ENCODE peak calls at places on chromosomes 6 and 20, in nine cellular contexts. Q is HCT116, J is Panc1, E is A549, F is SK-N-SH, W is GM23338, Z is HepG2, T is GM12878, M is K562. G is an unnamed sample.

GRCh38 chr20:44016525-44016924 is 101.9 kb downstream of the TOX2 start:
- DNase-seq in E (no peak), T (no peak), F (no peak), Z (no peak), W (no peak), M (no peak), Q (no peak), J (no peak), G (no peak)

GRCh38 chr6:25320459-25320858 is 41.3 kb downstream of the CARMIL1 start:
- DNase-seq in J (no peak), M (no peak), F (no peak), W (peak), Z (no peak), T (no peak), E (no peak), Q (no peak), G (no peak)

GRCh38 chr6:135451617-135452190 is 45.8 kb downstream of the AHI1 start:
- DNase-seq in E (no peak), J (peak), F (peak), Z (peak), W (peak), M (peak), T (no peak), Q (peak), G (no peak)

GRCh38 chr20:45096781-45097180 is 4.1 kb downstream of the KCNS1 start:
- DNase-seq in Z (no peak), Q (no peak), W (no peak), F (no peak), E (no peak), M (no peak), T (no peak), J (no peak), G (no peak)

GRCh38 chr6:12957321-12958051 is 240.9 kb downstream of the PHACTR1 start:
- DNase-seq in E (peak), F (peak), Q (no peak), Z (no peak), J (no peak), T (no peak), M (no peak), W (peak), G (peak)

GRCh38 chr20:16212790-16213189 is 360.5 kb downstream of the KIF16B start:
- DNase-seq in J (no peak), E (no peak), F (no peak), Z (no peak), M (no peak), W (no peak), T (no peak), Q (no peak), G (no peak)

GRCh38 chr20:1299522-1299921 is 29.4 kb downstream of the SDCBP2 start:
- DNase-seq in T (no peak), E (peak), W (peak), Z (no peak), M (peak), J (no peak), Q (peak), F (peak), G (peak)

GRCh38 chr20:3691306-3691705 is 9.5 kb upstream of the ADAM33 start:
- DNase-seq in Z (no peak), F (no peak), W (no peak), Q (no peak), M (no peak), J (no peak), E (no peak), T (no peak), G (no peak)

GRCh38 chr6:166760288-166760687 is 133.2 kb upstream of the RPS6KA2 start:
- DNase-seq in M (no peak), J (no peak), E (no peak), Z (no peak), W (no peak), T (no peak), F (no peak), Q (no peak), G (no peak)

GRCh38 chr6:169574420-169574819 is 127.4 kb downstream of the WDR27 start:
- DNase-seq in E (no peak), M (no peak), Z (no peak), W (no peak), F (no peak), Q (no peak), J (no peak), T (no peak), G (no peak)

DNA sequence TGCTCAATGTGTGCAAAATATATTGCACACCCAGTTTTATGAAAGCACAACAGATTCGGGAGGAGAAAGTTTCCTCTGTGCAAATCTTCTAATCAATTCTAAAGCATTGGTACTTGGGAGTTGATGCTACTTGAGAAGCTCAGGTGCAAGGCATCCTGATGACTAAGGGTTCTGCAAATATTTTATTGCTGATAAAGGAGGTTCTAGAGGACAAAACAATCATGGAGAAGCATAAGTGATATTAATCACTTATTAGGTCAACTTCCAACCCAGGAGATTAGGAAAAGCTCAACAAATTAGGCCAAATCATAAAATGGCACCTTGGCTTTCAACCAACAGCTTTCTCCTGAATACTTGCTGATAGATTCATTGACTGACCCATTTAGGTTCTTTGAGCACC is 27.1 kb downstream of the CYP24A1 start:
- DNase-seq in J (no peak), Z (no peak), E (no peak), T (no peak), F (no peak), Q (no peak), M (no peak), W (no peak), G (no peak)
- TF ChIP-seq REST in J (no peak), Z (no peak), E (no peak), T (no peak), F (no peak), Q (no peak), M (no peak), W (no peak), G (no peak)

DNA sequence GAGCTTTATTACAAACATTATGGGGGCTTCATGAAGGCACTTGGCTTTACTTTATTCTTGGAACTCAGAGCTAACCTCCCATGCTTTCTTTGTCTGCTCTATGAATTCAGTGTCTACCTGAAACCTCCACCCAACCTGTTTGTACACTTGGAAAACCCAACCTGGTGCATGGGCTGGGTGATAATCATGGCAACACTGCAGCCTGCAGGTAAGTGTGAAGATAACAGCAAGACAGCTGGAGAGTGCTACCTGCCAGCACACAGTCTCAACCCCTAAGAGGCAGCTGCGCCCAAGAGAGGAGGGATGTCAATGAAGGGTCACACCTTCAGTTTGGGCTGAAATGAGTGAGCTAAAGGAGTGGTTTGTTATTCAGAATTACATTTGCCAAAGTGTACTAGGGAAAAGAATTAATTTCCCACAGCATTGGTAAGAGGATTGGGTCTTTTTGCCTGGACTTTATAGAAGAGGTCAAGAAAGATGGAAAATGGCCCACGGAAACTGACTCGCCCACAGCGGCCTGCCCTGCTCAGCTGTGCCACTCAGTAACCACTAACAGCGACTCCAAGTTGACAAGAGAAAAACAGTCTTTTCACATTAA is 24.4 kb downstream of the FOXQ1 start:
- DNase-seq in T (no peak), F (no peak), E (no peak), Q (peak), W (peak), Z (peak), J (no peak), M (no peak), G (peak)
- TF ChIP-seq REST in T (no peak), F (no peak), E (no peak), Q (no peak), W (no peak), Z (no peak), J (no peak), M (no peak), G (no peak)

GRCh38 chr6:30113377-30113759 is 478 bp upstream of the TRIM31 start:
- DNase-seq in Z (no peak), W (no peak), F (no peak), Q (no peak), J (no peak), T (no peak), E (no peak), M (no peak), G (no peak)

GRCh38 chr6:30113843-30114242 is 953 bp upstream of the TRIM31 start:
- DNase-seq in W (no peak), F (no peak), E (no peak), Z (no peak), Q (no peak), M (no peak), J (no peak), T (no peak), G (no peak)

GRCh38 chr6:30111266-30111856 is 1.5 kb downstream of the TRIM31 start:
- DNase-seq in W (peak), E (no peak), T (no peak), Q (no peak), J (no peak), M (no peak), Z (no peak), F (no peak), G (no peak)

GRCh38 chr6:30116724-30117123 is 3.8 kb upstream of the TRIM31 start:
- DNase-seq in Q (no peak), F (no peak), J (no peak), Z (no peak), E (no peak), M (no peak), W (no peak), T (no peak), G (no peak)

DNA sequence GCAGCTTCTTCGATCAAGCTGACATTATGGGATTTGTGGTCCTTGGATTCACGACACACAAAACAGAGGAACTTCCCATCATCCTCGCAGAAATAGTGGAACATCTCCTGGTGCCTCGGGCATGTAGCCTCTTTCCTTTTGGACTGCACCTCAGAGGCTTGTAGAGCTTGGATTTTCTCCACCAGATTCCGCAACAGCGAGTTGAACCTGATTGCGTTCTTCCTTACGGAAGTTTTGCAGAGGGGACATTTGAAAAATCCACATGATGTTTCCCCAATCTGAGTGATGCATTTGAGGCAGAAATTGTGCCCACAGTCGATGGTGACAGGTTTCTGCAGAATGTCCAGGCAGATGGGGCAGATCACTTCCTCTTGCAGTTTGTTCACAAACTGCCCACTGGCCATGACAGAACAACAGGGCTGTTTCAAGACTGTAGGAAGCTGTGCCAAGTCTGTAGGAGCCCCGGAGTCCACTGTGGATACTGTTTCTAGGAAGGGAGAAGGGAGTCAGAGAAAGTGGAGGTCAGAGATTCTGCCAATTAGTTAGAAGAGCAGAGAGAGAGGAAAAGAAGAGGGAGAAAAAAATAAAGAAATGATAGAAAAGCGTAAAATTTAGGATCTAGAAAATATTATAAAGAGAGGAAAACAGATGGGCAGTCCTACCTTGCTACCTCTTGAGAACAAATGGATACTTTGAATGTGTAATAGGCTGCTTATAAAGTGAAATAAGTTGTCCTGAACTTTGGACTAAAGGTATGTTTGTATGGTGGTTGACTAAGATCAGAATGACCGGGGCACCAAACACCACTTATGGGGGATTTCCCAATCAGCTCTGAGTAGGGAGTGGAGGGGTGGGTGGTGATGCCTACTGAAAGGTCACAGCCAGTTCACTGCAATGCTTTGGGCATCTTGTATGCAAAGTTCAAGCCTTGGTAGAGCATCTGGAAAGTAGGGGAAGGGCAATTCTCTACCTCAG is at the start of gene TRIM31:
- DNase-seq in J (no peak), E (no peak), T (peak), Z (peak), Q (no peak), M (no peak), F (no peak), W (no peak), G (no peak)
- TF ChIP-seq REST in J (no peak), E (no peak), T (no peak), Z (no peak), Q (no peak), M (no peak), F (no peak), W (no peak), G (no peak)

GRCh38 chr6:50819906-50820589 is 1.4 kb downstream of the TFAP2B start:
- DNase-seq in T (no peak), J (no peak), Q (no peak), M (no peak), Z (no peak), E (no peak), W (peak), F (no peak), G (no peak)
- TF ChIP-seq REST in T (no peak), J (no peak), Q (no peak), M (no peak), Z (no peak), E (no peak), W (no peak), F (no peak), G (no peak)

GRCh38 chr6:195861-196360 is 96.4 kb upstream of the DUSP22 start:
- DNase-seq in M (no peak), Z (no peak), W (no peak), F (no peak), J (no peak), E (no peak), T (no peak), Q (no peak), G (no peak)
- TF ChIP-seq REST in M (no peak), Z (no peak), W (no peak), F (no peak), J (no peak), E (no peak), T (no peak), Q (no peak), G (no peak)

GRCh38 chr20:58018590-58018989 is 209.9 kb downstream of the ANKRD60 start:
- DNase-seq in J (no peak), Q (no peak), M (no peak), T (no peak), F (no peak), W (no peak), E (no peak), Z (no peak), G (no peak)

GRCh38 chr20:58019850-58020625 is 208.4 kb downstream of the ANKRD60 start:
- DNase-seq in T (no peak), E (no peak), F (no peak), Z (no peak), M (no peak), W (no peak), Q (no peak), J (no peak), G (no peak)

GRCh38 chr20:58017970-58018530 is 210.4 kb downstream of the ANKRD60 start:
- DNase-seq in Z (no peak), J (no peak), E (no peak), M (no peak), Q (no peak), F (no peak), T (no peak), W (no peak), G (no peak)

GRCh38 chr20:58020656-58021454 is 207.6 kb downstream of the ANKRD60 start:
- DNase-seq in M (no peak), F (peak), T (no peak), J (no peak), Z (no peak), W (no peak), E (no peak), Q (no peak), G (no peak)

DNA sequence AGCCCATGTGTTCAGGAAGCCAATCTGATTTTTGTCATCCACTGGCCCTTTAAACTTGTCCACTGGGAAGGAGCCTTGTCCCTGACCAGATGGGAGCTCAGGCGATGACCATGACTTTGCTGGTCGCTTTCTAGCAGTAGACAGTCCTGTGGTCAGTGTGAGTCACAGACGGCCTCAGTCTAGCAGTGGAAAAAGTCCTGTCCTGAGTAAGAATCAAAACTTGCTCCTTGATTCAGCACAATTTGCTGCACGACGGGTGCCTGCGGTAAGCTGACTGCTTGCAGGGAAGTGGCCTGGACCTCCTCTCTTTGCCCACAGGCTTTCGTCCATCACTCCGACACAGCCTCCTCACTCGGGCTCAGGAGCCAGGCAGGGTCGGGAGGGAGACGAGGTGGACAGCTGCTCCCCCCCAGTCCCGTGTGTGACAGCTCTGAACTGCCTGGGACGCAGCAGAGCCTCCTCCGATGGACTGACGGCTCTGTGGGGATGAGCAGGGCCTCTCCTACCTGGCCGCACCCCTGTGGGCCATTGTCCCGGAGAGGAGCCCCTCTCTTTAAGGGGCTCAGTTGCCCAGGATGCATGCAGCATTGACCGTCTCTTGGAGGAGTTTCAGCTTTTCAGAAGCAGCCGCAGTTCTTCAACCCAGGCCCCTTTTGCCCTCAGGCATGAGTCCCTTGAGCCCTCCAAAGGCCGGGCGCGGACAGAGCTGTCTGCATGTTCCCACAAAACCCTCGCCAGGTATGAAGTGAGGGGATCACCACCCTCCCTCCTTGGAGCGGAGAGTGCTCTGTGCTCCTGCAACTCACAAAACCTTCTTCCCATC is 209.2 kb downstream of the ANKRD60 start:
- DNase-seq in Q (no peak), F (no peak), J (no peak), Z (no peak), W (no peak), E (no peak), M (no peak), T (no peak), G (no peak)
- TF ChIP-seq REST in Q (no peak), F (no peak), J (no peak), Z (no peak), W (no peak), E (no peak), M (no peak), T (no peak), G (no peak)

GRCh38 chr6:15554728-15555100 is 108.1 kb downstream of the DTNBP1 start:
- DNase-seq in E (no peak), W (no peak), T (no peak), Z (no peak), F (no peak), J (no peak), Q (no peak), M (no peak), G (no peak)
- TF ChIP-seq REST in E (no peak), W (no peak), T (no peak), Z (no peak), F (no peak), J (no peak), Q (no peak), M (no peak), G (no peak)

G was measured in HL-60.